ENCODE peak calls at places on chromosomes 5 and 9, in six cellular contexts. One of them, this sample, is unnamed.

GRCh38 chr9:13728121-13728520 is 448.6 kb upstream of the MPDZ start:
- DNase-seq in cardiac septum: no peak
- DNase-seq in retina: no peak
- DNase-seq in frontal cortex: no peak
- DNase-seq in amniotic stem cell: no peak
- DNase-seq in stimulated activated CD8-positive, alpha-beta memory T cell treated with anti-CD3 and anti-CD28 coated beads, Interleukin-4, amount 100 ng/mL, for 4 hours: no peak
- DNase-seq in this sample: no peak

GRCh38 chr5:56278267-56278826 is 45.2 kb upstream of the ANKRD55 start:
- DNase-seq in cardiac septum: no peak
- DNase-seq in retina: no peak
- DNase-seq in frontal cortex: no peak
- DNase-seq in amniotic stem cell: no peak
- DNase-seq in stimulated activated CD8-positive, alpha-beta memory T cell treated with anti-CD3 and anti-CD28 coated beads, Interleukin-4, amount 100 ng/mL, for 4 hours: no peak
- DNase-seq in this sample: no peak

GRCh38 chr5:107268241-107268640 is 402.5 kb downstream of the EFNA5 start:
- DNase-seq in cardiac septum: no peak
- DNase-seq in retina: no peak
- DNase-seq in frontal cortex: no peak
- DNase-seq in amniotic stem cell: no peak
- DNase-seq in stimulated activated CD8-positive, alpha-beta memory T cell treated with anti-CD3 and anti-CD28 coated beads, Interleukin-4, amount 100 ng/mL, for 4 hours: no peak
- DNase-seq in this sample: no peak

GRCh38 chr5:98865690-98866089 is 63.1 kb downstream of the CHD1 start:
- DNase-seq in cardiac septum: no peak
- DNase-seq in retina: no peak
- DNase-seq in frontal cortex: no peak
- DNase-seq in amniotic stem cell: no peak
- DNase-seq in stimulated activated CD8-positive, alpha-beta memory T cell treated with anti-CD3 and anti-CD28 coated beads, Interleukin-4, amount 100 ng/mL, for 4 hours: no peak
- DNase-seq in this sample: no peak

GRCh38 chr9:123380852-123381705 is 25.1 kb downstream of the CRB2 start:
- DNase-seq in cardiac septum: no peak
- DNase-seq in retina: no peak
- DNase-seq in frontal cortex: peak
- DNase-seq in amniotic stem cell: no peak
- DNase-seq in stimulated activated CD8-positive, alpha-beta memory T cell treated with anti-CD3 and anti-CD28 coated beads, Interleukin-4, amount 100 ng/mL, for 4 hours: no peak
- DNase-seq in this sample: no peak

GRCh38 chr5:169742773-169743296 is 105.8 kb downstream of the DOCK2 start:
- DNase-seq in cardiac septum: no peak
- DNase-seq in retina: no peak
- DNase-seq in frontal cortex: no peak
- DNase-seq in amniotic stem cell: no peak
- DNase-seq in stimulated activated CD8-positive, alpha-beta memory T cell treated with anti-CD3 and anti-CD28 coated beads, Interleukin-4, amount 100 ng/mL, for 4 hours: no peak
- DNase-seq in this sample: peak

GRCh38 chr5:148924817-148925216 is 98.4 kb downstream of the ADRB2 start:
- DNase-seq in cardiac septum: no peak
- DNase-seq in retina: no peak
- DNase-seq in frontal cortex: no peak
- DNase-seq in amniotic stem cell: no peak
- DNase-seq in stimulated activated CD8-positive, alpha-beta memory T cell treated with anti-CD3 and anti-CD28 coated beads, Interleukin-4, amount 100 ng/mL, for 4 hours: no peak
- DNase-seq in this sample: no peak

GRCh38 chr9:120740135-120740534 is 25.9 kb upstream of the MEGF9 start:
- DNase-seq in cardiac septum: no peak
- DNase-seq in retina: no peak
- DNase-seq in frontal cortex: no peak
- DNase-seq in amniotic stem cell: no peak
- DNase-seq in stimulated activated CD8-positive, alpha-beta memory T cell treated with anti-CD3 and anti-CD28 coated beads, Interleukin-4, amount 100 ng/mL, for 4 hours: no peak
- DNase-seq in this sample: no peak

GRCh38 chr5:58459860-58460726 is at the start of gene PLK2:
- DNase-seq in cardiac septum: peak
- DNase-seq in retina: peak
- DNase-seq in frontal cortex: peak
- DNase-seq in amniotic stem cell: peak
- DNase-seq in stimulated activated CD8-positive, alpha-beta memory T cell treated with anti-CD3 and anti-CD28 coated beads, Interleukin-4, amount 100 ng/mL, for 4 hours: peak
- DNase-seq in this sample: peak

GRCh38 chr5:132134384-132134783 is 60.8 kb downstream of the CSF2 start:
- DNase-seq in cardiac septum: no peak
- DNase-seq in retina: no peak
- DNase-seq in frontal cortex: no peak
- DNase-seq in amniotic stem cell: no peak
- DNase-seq in stimulated activated CD8-positive, alpha-beta memory T cell treated with anti-CD3 and anti-CD28 coated beads, Interleukin-4, amount 100 ng/mL, for 4 hours: no peak
- DNase-seq in this sample: no peak

GRCh38 chr9:70411930-70412677 is 2.4 kb downstream of the KLF9 start:
- DNase-seq in cardiac septum: peak
- DNase-seq in retina: peak
- DNase-seq in frontal cortex: peak
- DNase-seq in amniotic stem cell: peak
- DNase-seq in stimulated activated CD8-positive, alpha-beta memory T cell treated with anti-CD3 and anti-CD28 coated beads, Interleukin-4, amount 100 ng/mL, for 4 hours: no peak
- DNase-seq in this sample: peak

GRCh38 chr9:114077162-114077837 is 800 bp downstream of the AMBP start:
- DNase-seq in cardiac septum: no peak
- DNase-seq in retina: no peak
- DNase-seq in frontal cortex: no peak
- DNase-seq in amniotic stem cell: no peak
- DNase-seq in stimulated activated CD8-positive, alpha-beta memory T cell treated with anti-CD3 and anti-CD28 coated beads, Interleukin-4, amount 100 ng/mL, for 4 hours: no peak
- DNase-seq in this sample: no peak

GRCh38 chr5:17087035-17087434 is 130.4 kb upstream of the BASP1 start:
- DNase-seq in cardiac septum: no peak
- DNase-seq in retina: no peak
- DNase-seq in frontal cortex: no peak
- DNase-seq in amniotic stem cell: no peak
- DNase-seq in stimulated activated CD8-positive, alpha-beta memory T cell treated with anti-CD3 and anti-CD28 coated beads, Interleukin-4, amount 100 ng/mL, for 4 hours: no peak
- DNase-seq in this sample: no peak

GRCh38 chr9:136014928-136015633 is 53.9 kb upstream of the UBAC1 start:
- DNase-seq in cardiac septum: peak
- DNase-seq in retina: no peak
- DNase-seq in frontal cortex: no peak
- DNase-seq in amniotic stem cell: no peak
- DNase-seq in stimulated activated CD8-positive, alpha-beta memory T cell treated with anti-CD3 and anti-CD28 coated beads, Interleukin-4, amount 100 ng/mL, for 4 hours: no peak
- DNase-seq in this sample: no peak

GRCh38 chr9:93949073-93949693 is 6.0 kb downstream of the BARX1 start:
- DNase-seq in cardiac septum: no peak
- DNase-seq in retina: no peak
- DNase-seq in frontal cortex: no peak
- DNase-seq in amniotic stem cell: no peak
- DNase-seq in stimulated activated CD8-positive, alpha-beta memory T cell treated with anti-CD3 and anti-CD28 coated beads, Interleukin-4, amount 100 ng/mL, for 4 hours: no peak
- DNase-seq in this sample: no peak

GRCh38 chr5:127909821-127910220 is 173.7 kb upstream of the SLC12A2 start:
- DNase-seq in cardiac septum: no peak
- DNase-seq in retina: no peak
- DNase-seq in frontal cortex: no peak
- DNase-seq in amniotic stem cell: no peak
- DNase-seq in stimulated activated CD8-positive, alpha-beta memory T cell treated with anti-CD3 and anti-CD28 coated beads, Interleukin-4, amount 100 ng/mL, for 4 hours: no peak
- DNase-seq in this sample: no peak

GRCh38 chr9:120109242-120109641 is 470.7 kb downstream of the CDK5RAP2 start:
- DNase-seq in cardiac septum: no peak
- DNase-seq in retina: peak
- DNase-seq in frontal cortex: no peak
- DNase-seq in amniotic stem cell: no peak
- DNase-seq in stimulated activated CD8-positive, alpha-beta memory T cell treated with anti-CD3 and anti-CD28 coated beads, Interleukin-4, amount 100 ng/mL, for 4 hours: no peak
- DNase-seq in this sample: no peak

GRCh38 chr9:119963798-119964372 is 594.6 kb upstream of the BRINP1 start:
- DNase-seq in cardiac septum: no peak
- DNase-seq in retina: peak
- DNase-seq in frontal cortex: no peak
- DNase-seq in amniotic stem cell: peak
- DNase-seq in stimulated activated CD8-positive, alpha-beta memory T cell treated with anti-CD3 and anti-CD28 coated beads, Interleukin-4, amount 100 ng/mL, for 4 hours: no peak
- DNase-seq in this sample: peak

GRCh38 chr9:130943226-130943625 is 4.2 kb upstream of the FIBCD1 start:
- DNase-seq in cardiac septum: no peak
- DNase-seq in retina: no peak
- DNase-seq in frontal cortex: no peak
- DNase-seq in amniotic stem cell: no peak
- DNase-seq in stimulated activated CD8-positive, alpha-beta memory T cell treated with anti-CD3 and anti-CD28 coated beads, Interleukin-4, amount 100 ng/mL, for 4 hours: no peak
- DNase-seq in this sample: no peak

GRCh38 chr9:85521331-85522197 is 220.2 kb downstream of the AGTPBP1 start:
- DNase-seq in cardiac septum: no peak
- DNase-seq in retina: no peak
- DNase-seq in frontal cortex: no peak
- DNase-seq in amniotic stem cell: no peak
- DNase-seq in stimulated activated CD8-positive, alpha-beta memory T cell treated with anti-CD3 and anti-CD28 coated beads, Interleukin-4, amount 100 ng/mL, for 4 hours: no peak
- DNase-seq in this sample: no peak

GRCh38 chr9:109107402-109108240 is 12.1 kb downstream of the TMEM245 start:
- DNase-seq in cardiac septum: no peak
- DNase-seq in retina: no peak
- DNase-seq in frontal cortex: no peak
- DNase-seq in amniotic stem cell: peak
- DNase-seq in stimulated activated CD8-positive, alpha-beta memory T cell treated with anti-CD3 and anti-CD28 coated beads, Interleukin-4, amount 100 ng/mL, for 4 hours: no peak
- DNase-seq in this sample: no peak

GRCh38 chr5:32138839-32139493 is 35.2 kb downstream of the GOLPH3 start:
- DNase-seq in cardiac septum: no peak
- DNase-seq in retina: no peak
- DNase-seq in frontal cortex: no peak
- DNase-seq in amniotic stem cell: no peak
- DNase-seq in stimulated activated CD8-positive, alpha-beta memory T cell treated with anti-CD3 and anti-CD28 coated beads, Interleukin-4, amount 100 ng/mL, for 4 hours: peak
- DNase-seq in this sample: no peak

GRCh38 chr9:22108581-22109370 is 99.7 kb upstream of the CDKN2B start:
- DNase-seq in cardiac septum: no peak
- DNase-seq in retina: no peak
- DNase-seq in frontal cortex: no peak
- DNase-seq in amniotic stem cell: no peak
- DNase-seq in stimulated activated CD8-positive, alpha-beta memory T cell treated with anti-CD3 and anti-CD28 coated beads, Interleukin-4, amount 100 ng/mL, for 4 hours: no peak
- DNase-seq in this sample: no peak

GRCh38 chr5:191036-191948 is at the start of gene LRRC14B:
- DNase-seq in cardiac septum: peak
- DNase-seq in retina: peak
- DNase-seq in frontal cortex: peak
- DNase-seq in amniotic stem cell: no peak
- DNase-seq in stimulated activated CD8-positive, alpha-beta memory T cell treated with anti-CD3 and anti-CD28 coated beads, Interleukin-4, amount 100 ng/mL, for 4 hours: no peak
- DNase-seq in this sample: no peak

GRCh38 chr9:94586814-94587213 is 6.8 kb downstream of the FBP2 start:
- DNase-seq in cardiac septum: no peak
- DNase-seq in retina: no peak
- DNase-seq in frontal cortex: no peak
- DNase-seq in amniotic stem cell: no peak
- DNase-seq in stimulated activated CD8-positive, alpha-beta memory T cell treated with anti-CD3 and anti-CD28 coated beads, Interleukin-4, amount 100 ng/mL, for 4 hours: no peak
- DNase-seq in this sample: no peak

GRCh38 chr5:71706906-71707305 is 12.2 kb upstream of the CARTPT start:
- DNase-seq in cardiac septum: no peak
- DNase-seq in retina: no peak
- DNase-seq in frontal cortex: no peak
- DNase-seq in amniotic stem cell: no peak
- DNase-seq in stimulated activated CD8-positive, alpha-beta memory T cell treated with anti-CD3 and anti-CD28 coated beads, Interleukin-4, amount 100 ng/mL, for 4 hours: no peak
- DNase-seq in this sample: no peak

GRCh38 chr9:117412841-117413240 is 2.0 kb downstream of the ASTN2 start:
- DNase-seq in cardiac septum: no peak
- DNase-seq in retina: peak
- DNase-seq in frontal cortex: no peak
- DNase-seq in amniotic stem cell: no peak
- DNase-seq in stimulated activated CD8-positive, alpha-beta memory T cell treated with anti-CD3 and anti-CD28 coated beads, Interleukin-4, amount 100 ng/mL, for 4 hours: no peak
- DNase-seq in this sample: no peak

GRCh38 chr9:86771391-86771790 is 175.9 kb downstream of the GAS1 start:
- DNase-seq in cardiac septum: no peak
- DNase-seq in retina: no peak
- DNase-seq in frontal cortex: no peak
- DNase-seq in amniotic stem cell: no peak
- DNase-seq in stimulated activated CD8-positive, alpha-beta memory T cell treated with anti-CD3 and anti-CD28 coated beads, Interleukin-4, amount 100 ng/mL, for 4 hours: no peak
- DNase-seq in this sample: no peak

GRCh38 chr9:126471084-126471611 is 142.6 kb upstream of the LMX1B start:
- DNase-seq in cardiac septum: peak
- DNase-seq in retina: no peak
- DNase-seq in frontal cortex: no peak
- DNase-seq in amniotic stem cell: peak
- DNase-seq in stimulated activated CD8-positive, alpha-beta memory T cell treated with anti-CD3 and anti-CD28 coated beads, Interleukin-4, amount 100 ng/mL, for 4 hours: peak
- DNase-seq in this sample: no peak

GRCh38 chr5:54552446-54552845 is 34.9 kb downstream of the SNX18 start:
- DNase-seq in cardiac septum: no peak
- DNase-seq in retina: no peak
- DNase-seq in frontal cortex: no peak
- DNase-seq in amniotic stem cell: no peak
- DNase-seq in stimulated activated CD8-positive, alpha-beta memory T cell treated with anti-CD3 and anti-CD28 coated beads, Interleukin-4, amount 100 ng/mL, for 4 hours: no peak
- DNase-seq in this sample: no peak

GRCh38 chr9:35649431-35650340 is 1.0 kb downstream of the SIT1 start:
- DNase-seq in cardiac septum: no peak
- DNase-seq in retina: no peak
- DNase-seq in frontal cortex: peak
- DNase-seq in amniotic stem cell: no peak
- DNase-seq in stimulated activated CD8-positive, alpha-beta memory T cell treated with anti-CD3 and anti-CD28 coated beads, Interleukin-4, amount 100 ng/mL, for 4 hours: no peak
- DNase-seq in this sample: no peak

GRCh38 chr5:174371600-174372094 is 326.1 kb downstream of the NSG2 start:
- DNase-seq in cardiac septum: no peak
- DNase-seq in retina: no peak
- DNase-seq in frontal cortex: no peak
- DNase-seq in amniotic stem cell: no peak
- DNase-seq in stimulated activated CD8-positive, alpha-beta memory T cell treated with anti-CD3 and anti-CD28 coated beads, Interleukin-4, amount 100 ng/mL, for 4 hours: no peak
- DNase-seq in this sample: no peak

GRCh38 chr5:158754018-158754514 is 345.6 kb downstream of the EBF1 start:
- DNase-seq in cardiac septum: no peak
- DNase-seq in retina: no peak
- DNase-seq in frontal cortex: no peak
- DNase-seq in amniotic stem cell: peak
- DNase-seq in stimulated activated CD8-positive, alpha-beta memory T cell treated with anti-CD3 and anti-CD28 coated beads, Interleukin-4, amount 100 ng/mL, for 4 hours: no peak
- DNase-seq in this sample: peak

This sample was measured in fibroblast of the conjunctiva.